ENCODE peak calls at places on chromosomes 13 and 19, in nine cellular contexts. O is fibroblast of lung, G is right cardiac atrium, X is aorta, J is breast epithelium, C is PC-3, S is brain microvascular endothelial cell, B is psoas muscle, F is ovary. T is an unnamed sample.

GRCh38 chr13:79541426-79542049 is 60.6 kb downstream of the NDFIP2 start:
- DNase-seq in O (peak), G (no peak), X (no peak), J (no peak), C (peak), S (peak), B (no peak), F (no peak), T (no peak)

GRCh38 chr13:23741879-23742510 is 147.2 kb downstream of the MIPEP start:
- DNase-seq in O (no peak), G (no peak), X (no peak), J (no peak), C (peak), S (no peak), B (no peak), F (no peak), T (no peak)

GRCh38 chr19:18274303-18274775 is at the start of gene IQCN:
- DNase-seq in O (peak), G (peak), X (no peak), J (no peak), C (no peak), S (peak), B (peak), F (peak), T (no peak)

GRCh38 chr13:73365240-73365639 is 306.4 kb downstream of the KLF5 start:
- DNase-seq in O (no peak), G (no peak), X (no peak), J (no peak), C (peak), S (no peak), B (no peak), F (no peak), T (no peak)

GRCh38 chr19:49921871-49922755 is 6.9 kb upstream of the ATF5 start:
- DNase-seq in O (peak), G (no peak), X (peak), J (no peak), C (peak), S (peak), B (peak), F (no peak), T (no peak)

GRCh38 chr13:38376551-38376950 is 26.9 kb downstream of the UFM1 start:
- DNase-seq in O (no peak), G (no peak), X (no peak), J (no peak), C (no peak), S (no peak), B (no peak), F (no peak), T (no peak)

GRCh38 chr13:112146073-112146360 is 79.1 kb downstream of the SOX1 start:
- DNase-seq in O (no peak), G (no peak), X (no peak), J (peak), C (no peak), S (no peak), B (no peak), F (no peak), T (no peak)

GRCh38 chr19:13741893-13742292 is 22.4 kb upstream of the MRI1 start:
- DNase-seq in O (no peak), G (no peak), X (no peak), J (no peak), C (no peak), S (no peak), B (no peak), F (no peak), T (no peak)

GRCh38 chr13:72763411-72763810 is 18.3 kb downstream of the DIS3 start:
- DNase-seq in O (no peak), G (no peak), X (no peak), J (no peak), C (no peak), S (no peak), B (no peak), F (no peak), T (no peak)

GRCh38 chr19:48393196-48393558 is 291 bp upstream of the GRIN2D start:
- DNase-seq in O (no peak), G (no peak), X (no peak), J (no peak), C (no peak), S (no peak), B (no peak), F (no peak), T (no peak)

GRCh38 chr19:34171539-34171876 is 796 bp upstream of the LSM14A start:
- DNase-seq in O (peak), G (no peak), X (no peak), J (no peak), C (peak), S (peak), B (no peak), F (no peak), T (peak)

GRCh38 chr19:46296722-46297431 is at the start of gene HIF3A:
- DNase-seq in O (peak), G (peak), X (peak), J (no peak), C (no peak), S (no peak), B (peak), F (peak), T (no peak)

GRCh38 chr19:2636897-2637683 is 65.4 kb downstream of the GNG7 start:
- DNase-seq in O (peak), G (peak), X (peak), J (no peak), C (peak), S (peak), B (peak), F (peak), T (no peak)

GRCh38 chr19:42879613-42880012 is at the start of gene PSG1:
- DNase-seq in O (no peak), G (no peak), X (no peak), J (no peak), C (no peak), S (no peak), B (no peak), F (no peak), T (no peak)

GRCh38 chr13:51781246-51782022 is 22.5 kb downstream of the DHRS12 start:
- DNase-seq in O (no peak), G (peak), X (no peak), J (no peak), C (peak), S (no peak), B (peak), F (no peak), T (no peak)

GRCh38 chr13:114152285-114152645 is 19.8 kb upstream of the RASA3 start:
- DNase-seq in O (no peak), G (no peak), X (no peak), J (no peak), C (no peak), S (no peak), B (no peak), F (no peak), T (no peak)

GRCh38 chr13:83546476-83546875 is 335.8 kb downstream of the SLITRK1 start:
- DNase-seq in O (no peak), G (no peak), X (no peak), J (no peak), C (no peak), S (no peak), B (no peak), F (no peak), T (no peak)

GRCh38 chr13:109145631-109146030 is 516.2 kb downstream of the MYO16 start:
- DNase-seq in O (peak), G (peak), X (no peak), J (no peak), C (peak), S (peak), B (no peak), F (no peak), T (no peak)

GRCh38 chr13:66305960-66306617 is 924.0 kb downstream of the PCDH9 start:
- DNase-seq in O (no peak), G (no peak), X (no peak), J (no peak), C (no peak), S (no peak), B (no peak), F (no peak), T (no peak)

GRCh38 chr13:95494082-95494681 is 58.3 kb upstream of the CLDN10 start:
- DNase-seq in O (peak), G (no peak), X (no peak), J (no peak), C (peak), S (peak), B (no peak), F (no peak), T (no peak)

GRCh38 chr19:53183146-53183545 is 10.0 kb downstream of the ZNF665 start:
- DNase-seq in O (peak), G (no peak), X (no peak), J (no peak), C (peak), S (peak), B (no peak), F (no peak), T (no peak)

GRCh38 chr13:97702614-97703013 is 250.9 kb upstream of the IPO5 start:
- DNase-seq in O (no peak), G (no peak), X (no peak), J (no peak), C (no peak), S (no peak), B (no peak), F (no peak), T (no peak)

GRCh38 chr13:97695684-97696083 is 257.8 kb upstream of the IPO5 start:
- DNase-seq in O (no peak), G (no peak), X (no peak), J (no peak), C (no peak), S (no peak), B (no peak), F (no peak), T (no peak)

GRCh38 chr13:97696921-97697320 is 256.6 kb upstream of the IPO5 start:
- DNase-seq in O (no peak), G (no peak), X (no peak), J (no peak), C (no peak), S (no peak), B (no peak), F (no peak), T (no peak)

GRCh38 chr13:97700306-97700848 is 253.1 kb upstream of the IPO5 start:
- DNase-seq in O (no peak), G (no peak), X (no peak), J (no peak), C (no peak), S (no peak), B (no peak), F (no peak), T (no peak)
- H3K27ac ChIP-seq in O (no peak), G (no peak), X (no peak), J (no peak), C (no peak), S (no peak), B (no peak), F (no peak), T (no peak)

DNA sequence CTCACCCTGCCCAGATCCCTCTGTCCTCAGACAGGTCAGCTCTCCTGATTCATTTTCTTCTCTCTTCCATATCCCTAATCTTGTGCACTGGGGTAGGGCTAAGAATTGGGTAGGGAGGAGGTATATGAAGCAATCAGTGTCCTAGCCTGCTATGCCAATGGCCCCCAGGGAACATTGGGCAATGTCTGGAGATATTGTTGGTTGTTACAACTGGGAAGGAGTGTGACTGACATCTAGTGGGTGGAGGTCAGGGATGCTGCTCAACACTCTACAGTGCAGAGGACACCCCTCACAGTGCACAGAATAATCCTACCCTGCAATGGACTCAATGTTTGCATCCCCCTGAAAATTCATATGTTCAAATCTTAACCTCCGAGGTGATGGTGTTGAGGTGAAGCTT is 57.5 kb downstream of the CPAMD8 start:
- DNase-seq in O (no peak), G (no peak), X (no peak), J (peak), C (peak), S (peak), B (no peak), F (no peak), T (peak)
- H3K27ac ChIP-seq in O (no peak), G (no peak), X (no peak), J (no peak), C (no peak), S (no peak), B (no peak), F (no peak), T (no peak)

GRCh38 chr13:33537691-33538090 is 252.1 kb upstream of the STARD13 start:
- DNase-seq in O (no peak), G (no peak), X (no peak), J (no peak), C (no peak), S (no peak), B (no peak), F (no peak), T (no peak)
- H3K27ac ChIP-seq in O (peak), G (peak), X (peak), J (no peak), C (peak), S (peak), B (no peak), F (peak), T (no peak)

DNA sequence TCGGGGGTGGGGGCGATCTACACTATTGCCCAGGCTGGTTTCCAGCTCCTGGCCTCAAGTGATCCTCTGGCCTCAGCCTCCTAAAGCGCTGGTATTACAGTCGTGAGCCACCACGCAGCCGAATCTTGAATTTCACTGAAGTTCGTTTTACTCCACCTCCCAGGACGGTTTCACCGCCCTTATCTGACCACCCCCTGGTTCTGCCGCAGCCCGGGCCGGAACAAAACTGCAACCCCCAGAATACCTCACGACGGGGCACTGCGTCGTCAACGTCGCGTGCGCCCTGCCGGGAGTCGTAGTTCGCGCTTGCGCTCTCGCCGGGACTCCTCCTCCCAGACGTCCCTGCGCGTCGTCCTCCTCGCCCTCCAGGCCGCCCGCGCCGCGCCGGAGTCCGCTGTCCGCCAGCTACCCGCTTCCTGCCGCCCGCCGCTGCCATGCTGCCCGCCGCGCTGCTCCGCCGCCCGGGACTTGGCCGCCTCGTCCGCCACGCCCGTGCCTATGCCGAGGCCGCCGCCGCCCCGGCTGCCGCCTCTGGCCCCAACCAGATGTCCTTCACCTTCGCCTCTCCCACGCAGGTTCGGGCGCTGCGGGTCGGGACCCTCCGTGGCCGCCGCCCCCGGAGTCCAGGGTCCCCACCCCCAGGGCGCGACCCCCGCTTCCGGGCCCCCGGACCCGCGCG is at the start of gene ATP5F1D:
- DNase-seq in O (peak), G (peak), X (peak), J (peak), C (peak), S (peak), B (peak), F (peak), T (no peak)
- H3K27ac ChIP-seq in O (peak), G (peak), X (peak), J (peak), C (peak), S (peak), B (peak), F (peak), T (peak)

DNA sequence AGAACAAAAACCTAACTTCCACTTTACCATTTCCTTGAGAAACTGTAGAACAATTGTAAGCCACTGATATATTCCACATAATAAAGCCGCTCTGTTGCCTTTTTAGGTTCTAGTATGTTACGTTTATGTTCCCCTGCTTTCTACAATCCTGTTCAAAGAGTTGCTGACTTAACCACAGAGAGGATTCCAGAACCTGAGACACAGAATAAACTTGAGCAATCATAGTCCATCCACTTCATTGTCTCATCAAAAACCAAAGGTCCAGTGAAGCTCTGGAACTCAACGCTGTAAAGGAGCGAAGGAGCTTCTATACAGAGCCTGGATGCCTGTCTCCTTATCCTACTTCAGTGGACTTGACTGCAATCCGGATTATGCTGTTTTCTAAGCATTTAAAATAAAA is 4.6 kb downstream of the STARD13 start:
- DNase-seq in O (no peak), G (no peak), X (no peak), J (no peak), C (no peak), S (no peak), B (no peak), F (no peak), T (no peak)
- H3K27ac ChIP-seq in O (peak), G (no peak), X (no peak), J (peak), C (peak), S (peak), B (peak), F (no peak), T (peak)

GRCh38 chr13:106520205-106521004 is 15.1 kb downstream of the EFNB2 start:
- DNase-seq in O (peak), G (no peak), X (no peak), J (no peak), C (peak), S (no peak), B (no peak), F (no peak), T (no peak)
- H3K27ac ChIP-seq in O (no peak), G (no peak), X (no peak), J (no peak), C (peak), S (no peak), B (no peak), F (no peak), T (peak)

GRCh38 chr13:75390229-75390628 is 91.7 kb downstream of the TBC1D4 start:
- DNase-seq in O (no peak), G (no peak), X (no peak), J (no peak), C (no peak), S (no peak), B (no peak), F (no peak), T (no peak)

GRCh38 chr13:75385708-75386083 is 96.3 kb downstream of the TBC1D4 start:
- DNase-seq in O (no peak), G (no peak), X (no peak), J (no peak), C (no peak), S (no peak), B (no peak), F (no peak), T (no peak)

GRCh38 chr13:75383064-75383715 is 98.8 kb downstream of the TBC1D4 start:
- DNase-seq in O (no peak), G (no peak), X (no peak), J (no peak), C (no peak), S (no peak), B (no peak), F (no peak), T (no peak)

DNA sequence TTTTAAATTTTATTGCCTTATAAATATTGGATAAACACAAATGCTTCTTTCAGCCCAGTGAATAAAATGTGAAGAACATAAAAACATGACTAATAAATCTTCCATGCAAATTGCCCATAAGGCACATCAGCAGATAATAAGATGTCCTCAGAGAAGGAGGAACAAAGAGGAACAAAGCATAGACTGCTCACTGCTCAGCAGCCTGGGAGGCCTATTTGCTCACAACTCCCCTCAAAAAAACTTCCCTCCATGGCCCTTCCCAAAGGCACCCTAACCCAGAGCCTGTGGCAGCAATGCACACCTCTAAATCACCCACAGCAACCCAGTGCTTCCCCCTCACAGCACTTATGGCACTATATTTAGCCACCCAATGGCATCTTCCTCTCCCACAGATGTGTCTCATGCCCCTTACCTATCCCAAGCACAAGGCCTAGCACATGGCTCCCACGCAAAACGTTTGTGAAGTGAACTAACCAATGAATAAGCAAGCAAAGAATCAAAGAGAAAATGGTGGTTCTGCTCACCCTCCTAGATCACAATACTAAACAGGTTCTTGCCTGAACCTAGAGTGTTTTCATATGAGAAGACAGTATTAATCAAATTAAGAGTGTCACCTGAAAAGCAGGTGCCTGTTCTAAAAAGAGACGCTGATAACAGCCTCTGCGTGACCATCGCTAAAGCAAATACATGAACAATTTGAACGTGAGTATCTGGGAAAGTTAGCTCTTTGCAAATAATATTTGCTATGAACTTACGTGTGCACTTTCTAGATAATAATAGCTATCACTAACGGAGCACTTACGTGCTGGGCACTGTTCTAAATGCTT is 96.9 kb downstream of the TBC1D4 start:
- DNase-seq in O (no peak), G (no peak), X (no peak), J (no peak), C (no peak), S (no peak), B (no peak), F (no peak), T (no peak)
- H3K27ac ChIP-seq in O (no peak), G (peak), X (no peak), J (no peak), C (no peak), S (no peak), B (peak), F (no peak), T (no peak)

T was measured in epithelial cell of prostate.